ENCODE peak calls at places on chromosomes 7 and 10, in seven cellular contexts. One of them, this sample, is unnamed.
A peak's percentile ranks its signal among the peaks of the same experiment; 100 is the strongest.

GRCh38 chr10:58475322-58476277 is 37.1 kb upstream of the BICC1 start:
- DNase-seq in iris pigment epithelial cell: peak; percentile 53
- DNase-seq in SK-MEL-5: peak; percentile 20
- DNase-seq in GM06990: no peak
- DNase-seq in AG08395: peak; percentile 61
- DNase-seq in occipital lobe: no peak
- DNase-seq in HTR-8/SVneo: peak; percentile 2
- DNase-seq in this sample: no peak

GRCh38 chr7:19114591-19114855 is 2.9 kb downstream of the TWIST1 start:
- DNase-seq in occipital lobe: no peak
- DNase-seq in GM06990: no peak
- DNase-seq in iris pigment epithelial cell: peak; percentile 56
- DNase-seq in HTR-8/SVneo: peak; percentile 8
- DNase-seq in SK-MEL-5: no peak
- DNase-seq in AG08395: no peak
- DNase-seq in this sample: no peak

GRCh38 chr10:62264702-62265436 is 3.8 kb downstream of the RTKN2 start:
- DNase-seq in iris pigment epithelial cell: peak; percentile 91
- DNase-seq in HTR-8/SVneo: peak; percentile 67
- DNase-seq in SK-MEL-5: peak; percentile 90
- DNase-seq in GM06990: no peak
- DNase-seq in occipital lobe: no peak
- DNase-seq in AG08395: peak; percentile 77
- DNase-seq in this sample: no peak

GRCh38 chr10:4013651-4014085 is 228.7 kb upstream of the KLF6 start:
- DNase-seq in HTR-8/SVneo: no peak
- DNase-seq in iris pigment epithelial cell: no peak
- DNase-seq in GM06990: peak; percentile 24
- DNase-seq in occipital lobe: no peak
- DNase-seq in AG08395: no peak
- DNase-seq in SK-MEL-5: no peak
- DNase-seq in this sample: peak; percentile 86

GRCh38 chr10:14558025-14558424 is 216.7 kb downstream of the FAM107B start:
- DNase-seq in GM06990: no peak
- DNase-seq in SK-MEL-5: no peak
- DNase-seq in HTR-8/SVneo: no peak
- DNase-seq in iris pigment epithelial cell: no peak
- DNase-seq in AG08395: no peak
- DNase-seq in occipital lobe: no peak
- DNase-seq in this sample: no peak

GRCh38 chr10:101965075-101965765 is 90.8 kb downstream of the ARMH3 start:
- DNase-seq in occipital lobe: no peak
- DNase-seq in iris pigment epithelial cell: no peak
- DNase-seq in GM06990: no peak
- DNase-seq in SK-MEL-5: no peak
- DNase-seq in AG08395: no peak
- DNase-seq in HTR-8/SVneo: no peak
- DNase-seq in this sample: no peak

GRCh38 chr10:98486421-98486820 is 39.7 kb upstream of the HPS1 start:
- DNase-seq in GM06990: no peak
- DNase-seq in iris pigment epithelial cell: no peak
- DNase-seq in occipital lobe: no peak
- DNase-seq in SK-MEL-5: no peak
- DNase-seq in HTR-8/SVneo: no peak
- DNase-seq in AG08395: peak; percentile 87
- DNase-seq in this sample: no peak

GRCh38 chr10:119644215-119644826 is 6.9 kb upstream of the BAG3 start:
- DNase-seq in iris pigment epithelial cell: no peak
- DNase-seq in AG08395: peak; percentile 7
- DNase-seq in SK-MEL-5: peak; percentile 15
- DNase-seq in occipital lobe: no peak
- DNase-seq in HTR-8/SVneo: no peak
- DNase-seq in GM06990: no peak
- DNase-seq in this sample: no peak

GRCh38 chr10:111126073-111126472 is 49.2 kb downstream of the ADRA2A start:
- DNase-seq in GM06990: no peak
- DNase-seq in occipital lobe: no peak
- DNase-seq in HTR-8/SVneo: no peak
- DNase-seq in iris pigment epithelial cell: no peak
- DNase-seq in SK-MEL-5: no peak
- DNase-seq in AG08395: peak; percentile 54
- DNase-seq in this sample: no peak

GRCh38 chr10:62277946-62278345 is 9.3 kb upstream of the RTKN2 start:
- DNase-seq in occipital lobe: no peak
- DNase-seq in GM06990: no peak
- DNase-seq in HTR-8/SVneo: no peak
- DNase-seq in iris pigment epithelial cell: no peak
- DNase-seq in AG08395: no peak
- DNase-seq in SK-MEL-5: no peak
- DNase-seq in this sample: no peak

GRCh38 chr10:107516349-107516748 is 351.8 kb upstream of the SORCS1 start:
- DNase-seq in GM06990: no peak
- DNase-seq in AG08395: no peak
- DNase-seq in occipital lobe: no peak
- DNase-seq in SK-MEL-5: no peak
- DNase-seq in iris pigment epithelial cell: no peak
- DNase-seq in HTR-8/SVneo: no peak
- DNase-seq in this sample: no peak

GRCh38 chr10:127983701-127984100 is 76.8 kb downstream of the PTPRE start:
- DNase-seq in HTR-8/SVneo: no peak
- DNase-seq in iris pigment epithelial cell: no peak
- DNase-seq in AG08395: no peak
- DNase-seq in SK-MEL-5: no peak
- DNase-seq in occipital lobe: no peak
- DNase-seq in GM06990: no peak
- DNase-seq in this sample: no peak

GRCh38 chr7:24587853-24588252 is 14.6 kb downstream of the PALS2 start:
- DNase-seq in iris pigment epithelial cell: no peak
- DNase-seq in GM06990: no peak
- DNase-seq in occipital lobe: no peak
- DNase-seq in SK-MEL-5: peak; percentile 77
- DNase-seq in AG08395: no peak
- DNase-seq in HTR-8/SVneo: no peak
- DNase-seq in this sample: peak; percentile 64

GRCh38 chr7:117269895-117270294 is 53.0 kb downstream of the WNT2 start:
- DNase-seq in occipital lobe: no peak
- DNase-seq in HTR-8/SVneo: no peak
- DNase-seq in iris pigment epithelial cell: peak; percentile 91
- DNase-seq in SK-MEL-5: no peak
- DNase-seq in AG08395: peak; percentile 50
- DNase-seq in GM06990: no peak
- DNase-seq in this sample: no peak

GRCh38 chr7:123916240-123916724 is 8.8 kb upstream of the SPAM1 start:
- DNase-seq in AG08395: no peak
- DNase-seq in GM06990: no peak
- DNase-seq in HTR-8/SVneo: no peak
- DNase-seq in iris pigment epithelial cell: peak; percentile 28
- DNase-seq in occipital lobe: no peak
- DNase-seq in SK-MEL-5: peak; percentile 65
- DNase-seq in this sample: no peak

GRCh38 chr10:131980757-131981428 is 830 bp downstream of the BNIP3 start:
- DNase-seq in GM06990: peak; percentile 37
- DNase-seq in HTR-8/SVneo: no peak
- DNase-seq in occipital lobe: no peak
- DNase-seq in SK-MEL-5: no peak
- DNase-seq in iris pigment epithelial cell: no peak
- DNase-seq in AG08395: no peak
- DNase-seq in this sample: no peak

GRCh38 chr7:25391295-25391861 is 163.1 kb upstream of the NPVF start:
- DNase-seq in SK-MEL-5: peak; percentile 62
- DNase-seq in HTR-8/SVneo: no peak
- DNase-seq in GM06990: no peak
- DNase-seq in AG08395: peak; percentile 44
- DNase-seq in iris pigment epithelial cell: peak; percentile 27
- DNase-seq in occipital lobe: no peak
- DNase-seq in this sample: no peak

GRCh38 chr10:116809528-116810500 is 39.5 kb upstream of the ENO4 start:
- DNase-seq in SK-MEL-5: peak; percentile 47
- DNase-seq in iris pigment epithelial cell: no peak
- DNase-seq in AG08395: no peak
- DNase-seq in HTR-8/SVneo: no peak
- DNase-seq in GM06990: no peak
- DNase-seq in occipital lobe: no peak
- DNase-seq in this sample: no peak